ENCODE peak calls at places on chromosomes 1 and 21, in eight cellular contexts. N is transverse colon, D is tibial nerve, T is A549, F is HepG2, Z is ovary, A is suprapubic skin, J is K562. P is an unnamed sample.

GRCh38 chr1:204131978-204132377 is 19.9 kb downstream of the ETNK2 start:
- DNase-seq in T (no peak), Z (no peak), D (no peak), N (no peak), A (no peak), J (no peak), F (no peak), P (no peak)

GRCh38 chr1:210262167-210262896 is 29.7 kb downstream of the SERTAD4 start:
- DNase-seq in T (no peak), F (peak; percentile 32), Z (no peak), J (no peak), N (no peak), D (no peak), A (no peak), P (no peak)

GRCh38 chr1:236209185-236209584 is 66.8 kb downstream of the GPR137B start:
- DNase-seq in T (no peak), F (no peak), J (no peak), A (no peak), Z (no peak), N (no peak), D (no peak), P (no peak)

GRCh38 chr1:228977741-228978140 is 242.5 kb downstream of the RHOU start:
- DNase-seq in T (no peak), F (no peak), D (no peak), A (no peak), Z (no peak), J (no peak), N (no peak), P (no peak)

GRCh38 chr1:234175363-234175762 is 197.9 kb upstream of the COA6 start:
- DNase-seq in A (no peak), T (no peak), Z (no peak), D (no peak), J (no peak), N (no peak), F (no peak), P (no peak)

GRCh38 chr21:45285266-45285931 is 2.3 kb downstream of the POFUT2 start:
- DNase-seq in J (no peak), A (peak; percentile 71), N (peak; percentile 4), D (peak; percentile 9), Z (peak; percentile 9), F (no peak), T (no peak), P (no peak)

GRCh38 chr1:166127003-166127402 is 39.8 kb downstream of the FAM78B start:
- DNase-seq in T (no peak), F (no peak), J (no peak), D (no peak), N (no peak), A (no peak), Z (no peak), P (no peak)

GRCh38 chr1:227891955-227892871 is 55.5 kb downstream of the WNT9A start:
- DNase-seq in F (no peak), A (peak; percentile 71), T (no peak), J (no peak), N (peak; percentile 3), Z (peak; percentile 13), D (peak; percentile 5), P (peak; percentile 89)

GRCh38 chr1:12465126-12465525 is 152.9 kb downstream of the DHRS3 start:
- DNase-seq in A (no peak), F (no peak), Z (no peak), J (no peak), D (no peak), N (no peak), T (no peak), P (peak; percentile 64)
- H3K4me1 ChIP-seq in A (peaks cover 29% of the 10 kb centered on the region), F (peaks cover 28% of the 10 kb centered on the region), Z (peaks cover 26% of the 10 kb centered on the region), J (peaks cover 86% of the 10 kb centered on the region), D (peaks cover 39% of the 10 kb centered on the region), N (peaks cover 33% of the 10 kb centered on the region), T (peaks cover 19% of the 10 kb centered on the region), P (peaks cover 88% of the 10 kb centered on the region)

DNA sequence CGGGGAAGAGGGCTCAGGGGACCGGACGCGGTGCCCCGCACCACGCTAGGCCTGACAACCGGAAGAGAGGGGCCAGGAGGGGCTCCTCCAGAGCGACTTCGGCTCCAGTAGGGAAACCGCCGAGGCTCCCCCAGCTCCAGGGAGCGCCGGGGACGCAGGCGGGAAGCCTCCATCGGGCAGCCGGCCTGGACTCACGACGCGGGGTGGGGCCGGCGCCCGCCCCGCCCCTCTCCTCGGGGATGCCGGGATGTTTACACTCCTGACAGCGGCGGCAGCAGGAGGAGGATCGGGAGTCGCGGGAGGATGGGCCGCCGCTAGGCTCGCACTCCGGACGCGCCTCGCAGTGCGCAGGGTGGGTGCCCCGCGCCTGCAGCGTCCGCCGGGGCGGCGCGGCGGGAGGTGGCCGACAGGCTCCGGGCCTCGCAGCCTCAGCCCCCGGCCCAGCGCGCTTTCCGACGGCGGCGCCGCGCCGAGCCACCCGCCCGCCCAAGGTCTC is at the start of gene NEK7:
- DNase-seq in F (peak; percentile 71), J (peak; percentile 89), A (peak; percentile 86), T (peak; percentile 86), N (peak; percentile 89), Z (peak; percentile 79), D (peak; percentile 76), P (no peak)
- TF ChIP-seq EP300 in F (no peak), J (no peak), A (no peak), T (no peak), N (no peak), Z (no peak), D (peak; percentile 89), P (no peak)

DNA sequence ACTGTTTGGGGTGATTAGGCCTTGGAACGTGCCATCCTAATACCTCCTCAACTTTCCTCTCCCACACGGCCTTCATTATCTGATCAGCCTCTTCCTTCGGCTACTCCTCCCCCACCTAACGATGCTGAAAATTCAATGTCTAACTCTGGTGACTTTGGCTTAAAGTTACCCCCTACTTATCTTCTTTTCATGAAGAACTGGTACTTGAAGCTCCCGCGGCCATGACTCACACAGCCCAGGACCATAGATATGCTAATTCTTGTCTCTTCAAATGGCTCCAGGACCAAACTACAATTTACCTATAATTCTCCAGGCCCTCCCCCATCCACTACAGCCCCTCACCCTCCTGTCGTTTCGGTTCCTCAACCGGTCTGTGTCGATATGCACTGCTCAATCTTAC is 15.7 kb upstream of the AZIN2 start:
- DNase-seq in D (no peak), F (no peak), N (no peak), A (no peak), J (no peak), Z (no peak), T (no peak), P (no peak)
- H3K9me3 ChIP-seq in D (peaks cover 7% of the 10 kb centered on the region), F (peaks cover 30% of the 10 kb centered on the region), N (peaks cover 35% of the 10 kb centered on the region), A (peaks cover 15% of the 10 kb centered on the region), J (peaks cover 13% of the 10 kb centered on the region), Z (no peaks in the 10 kb centered on the region), T (peaks cover 29% of the 10 kb centered on the region), P (peaks cover 38% of the 10 kb centered on the region)

DNA sequence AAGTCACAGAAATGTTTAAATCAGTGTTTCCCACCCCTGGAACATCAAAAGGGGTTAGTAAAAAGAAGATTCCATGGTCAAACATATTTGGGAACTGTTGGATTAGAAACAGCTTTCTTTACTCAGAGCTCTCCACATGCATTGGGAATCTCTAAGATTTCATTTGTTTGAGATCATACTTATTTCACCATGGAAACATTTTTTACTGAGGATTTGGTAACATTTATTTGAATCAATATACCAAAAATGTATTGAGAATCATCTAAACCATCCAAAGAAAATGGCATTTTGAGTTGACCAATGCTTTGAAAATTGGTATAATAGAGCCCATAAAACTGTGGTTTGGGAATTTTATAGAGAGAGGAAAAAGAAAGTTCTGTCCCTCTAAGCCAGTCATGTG is 25.3 kb downstream of the NGF start:
- DNase-seq in F (no peak), N (no peak), D (no peak), Z (no peak), T (no peak), A (no peak), J (no peak), P (no peak)
- H3K4me1 ChIP-seq in F (no peaks in the 10 kb centered on the region), N (no peaks in the 10 kb centered on the region), D (peaks cover 38% of the 10 kb centered on the region), Z (peaks cover 21% of the 10 kb centered on the region), T (peaks cover 19% of the 10 kb centered on the region), A (peaks cover 4% of the 10 kb centered on the region), J (no peaks in the 10 kb centered on the region), P (peaks cover 17% of the 10 kb centered on the region)

GRCh38 chr1:180937624-180938225 is 25.0 kb downstream of the KIAA1614 start:
- DNase-seq in F (no peak), J (no peak), D (no peak), N (no peak), T (no peak), A (no peak), Z (no peak), P (no peak)

GRCh38 chr1:180936110-180937011 is 23.7 kb downstream of the KIAA1614 start:
- DNase-seq in F (no peak), J (no peak), A (no peak), Z (no peak), D (no peak), N (no peak), T (no peak), P (no peak)

GRCh38 chr1:180934563-180934962 is 21.9 kb downstream of the KIAA1614 start:
- DNase-seq in F (no peak), Z (no peak), N (no peak), A (no peak), T (no peak), D (no peak), J (no peak), P (no peak)

GRCh38 chr1:180937012-180937372 is 24.3 kb downstream of the KIAA1614 start:
- DNase-seq in T (no peak), J (no peak), A (no peak), N (no peak), F (no peak), D (no peak), Z (no peak), P (no peak)

DNA sequence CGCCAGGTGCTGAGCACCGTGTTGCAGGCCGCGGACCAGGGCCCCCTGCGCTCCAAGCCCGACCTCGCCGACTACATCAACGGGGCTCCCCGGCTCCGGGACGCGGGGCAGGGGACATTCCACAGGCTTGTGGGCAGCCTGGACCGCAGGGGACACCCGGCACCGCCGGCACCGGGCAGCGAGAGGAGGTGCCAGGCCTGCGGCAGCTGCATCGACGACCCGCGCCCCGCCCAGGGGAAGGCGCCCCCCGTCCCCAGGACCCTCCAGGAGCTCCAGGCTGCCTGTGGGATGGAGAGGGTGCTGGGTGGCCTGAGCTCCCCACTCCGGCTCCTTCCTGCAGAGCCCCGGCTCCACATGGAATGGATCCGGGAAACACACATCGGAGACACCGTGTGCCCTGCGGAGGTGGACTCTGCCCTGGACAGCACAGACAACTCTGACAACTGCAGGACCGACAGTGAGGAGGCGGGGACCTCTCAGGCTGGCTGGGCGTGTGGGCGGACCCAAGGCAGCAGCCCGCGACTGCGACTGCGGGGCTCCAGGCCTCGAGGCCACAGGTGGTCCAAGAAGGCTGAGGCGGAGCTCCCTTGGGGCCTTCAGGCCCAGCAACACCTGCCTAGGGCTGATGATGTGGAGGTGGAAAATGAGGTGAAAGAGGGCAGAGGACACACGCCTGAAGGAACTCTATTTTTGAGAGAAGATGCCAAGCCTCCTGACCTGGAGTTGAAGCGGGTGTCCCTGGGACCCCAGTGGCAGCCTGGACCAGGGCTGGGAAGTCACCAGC is 22.8 kb downstream of the KIAA1614 start:
- DNase-seq in T (no peak), D (no peak), F (peak; percentile 67), N (peak; percentile 49), J (peak; percentile 52), A (no peak), Z (no peak), P (no peak)
- TF ChIP-seq EP300 in T (no peak), D (no peak), F (no peak), N (no peak), J (no peak), A (no peak), Z (no peak), P (no peak)

GRCh38 chr1:247578946-247579460 is 9.2 kb upstream of the OR2G2 start:
- DNase-seq in N (no peak), A (no peak), F (no peak), J (no peak), T (no peak), D (no peak), Z (no peak), P (no peak)
- H3K9me3 ChIP-seq in N (no peaks in the 10 kb centered on the region), A (no peaks in the 10 kb centered on the region), F (no peaks in the 10 kb centered on the region), J (no peaks in the 10 kb centered on the region), T (peaks cover 8% of the 10 kb centered on the region), D (no peaks in the 10 kb centered on the region), Z (no peaks in the 10 kb centered on the region), P (no peaks in the 10 kb centered on the region)